ENCODE peak calls at places on chromosome 12, in eight cellular contexts. A, J, U, H, O, T, W and Z are unnamed samples.
A peak's percentile ranks its signal among the peaks of the same experiment; 100 is the strongest.

GRCh38 chr12:19002192-19002591 is 127.3 kb upstream of the PLEKHA5 start:
- ATAC-seq in T (no peak), W (no peak), J (no peak), H (no peak), O (no peak), A (no peak), U (no peak), Z (no peak)

GRCh38 chr12:96143392-96143791 is 50.8 kb upstream of the ELK3 start:
- ATAC-seq in A (no peak), W (peak; percentile 22), J (peak; percentile 26), H (no peak), O (peak; percentile 33), T (no peak), U (no peak), Z (peak; percentile 79)

GRCh38 chr12:75596406-75596805 is 85.0 kb upstream of the KRR1 start:
- ATAC-seq in O (no peak), T (no peak), W (no peak), J (no peak), U (no peak), H (no peak), A (no peak), Z (no peak)

GRCh38 chr12:103505371-103506236 is 9.8 kb upstream of the C12orf42 start:
- ATAC-seq in W (peak; percentile 96), U (no peak), H (peak; percentile 59), A (peak; percentile 94), J (no peak), O (peak; percentile 90), T (peak; percentile 74), Z (peak; percentile 96)

GRCh38 chr12:53997324-53998173 is 2.4 kb upstream of the HOXC9 start:
- ATAC-seq in J (no peak), W (no peak), H (no peak), O (no peak), T (no peak), U (no peak), A (no peak), Z (no peak)

GRCh38 chr12:52423661-52424503 is 10.3 kb downstream of the KRT75 start:
- ATAC-seq in W (no peak), J (peak; percentile 61), H (no peak), A (no peak), O (no peak), U (peak; percentile 82), T (peak; percentile 15), Z (no peak)

GRCh38 chr12:52026267-52026666 is 19.5 kb downstream of the TAMALIN start:
- ATAC-seq in T (no peak), J (no peak), H (no peak), O (no peak), U (no peak), A (no peak), W (no peak), Z (no peak)

GRCh38 chr12:80412343-80412953 is 31.6 kb upstream of the PTPRQ start:
- ATAC-seq in T (peak; percentile 65), H (no peak), J (peak; percentile 86), U (no peak), O (peak; percentile 53), W (no peak), A (no peak), Z (no peak)

GRCh38 chr12:116338064-116338872 is 60.8 kb upstream of the MED13L start:
- ATAC-seq in O (no peak), J (no peak), T (no peak), W (no peak), U (no peak), A (no peak), H (no peak), Z (no peak)

GRCh38 chr12:86683568-86683991 is 427.4 kb upstream of the MGAT4C start:
- ATAC-seq in J (no peak), H (no peak), O (no peak), T (no peak), U (no peak), A (no peak), W (no peak), Z (no peak)

GRCh38 chr12:98438826-98439225 is 76.6 kb upstream of the TMPO start:
- ATAC-seq in J (no peak), A (no peak), T (no peak), U (no peak), W (no peak), O (no peak), H (no peak), Z (no peak)

GRCh38 chr12:52896190-52897100 is 8.4 kb downstream of the KRT8 start:
- ATAC-seq in J (peak; percentile 26), A (no peak), O (no peak), H (no peak), T (peak; percentile 34), U (peak; percentile 34), W (no peak), Z (peak; percentile 12)

GRCh38 chr12:54431911-54432814 is 13.1 kb upstream of the ITGA5 start:
- ATAC-seq in T (peak; percentile 79), A (no peak), W (peak; percentile 74), U (peak; percentile 82), H (peak; percentile 17), J (peak; percentile 76), O (peak; percentile 62), Z (no peak)

GRCh38 chr12:95634622-95635621 is 83.6 kb upstream of the USP44 start:
- ATAC-seq in U (peak; percentile 23), T (peak; percentile 66), A (no peak), H (no peak), O (no peak), W (peak; percentile 36), J (no peak), Z (no peak)

GRCh38 chr12:119649202-119649808 is 18.6 kb upstream of the PRKAB1 start:
- ATAC-seq in H (no peak), W (no peak), O (no peak), A (no peak), U (no peak), T (no peak), J (no peak), Z (no peak)

GRCh38 chr12:29691146-29691854 is 92.4 kb downstream of the TMTC1 start:
- ATAC-seq in H (no peak), W (no peak), A (no peak), U (no peak), T (no peak), O (no peak), J (no peak), Z (no peak)

GRCh38 chr12:116719661-116720060 is 18.2 kb downstream of the SPRING1 start:
- ATAC-seq in J (no peak), O (no peak), U (no peak), W (no peak), H (no peak), T (no peak), A (no peak), Z (no peak)

GRCh38 chr12:6925543-6926279 is 2.0 kb upstream of the ATN1 start:
- ATAC-seq in O (no peak), A (no peak), W (no peak), T (peak; percentile 64), H (no peak), J (peak; percentile 83), U (peak; percentile 45), Z (no peak)

GRCh38 chr12:127445583-127445982 is 821.4 kb upstream of the TMEM132C start:
- ATAC-seq in W (no peak), H (no peak), U (no peak), T (no peak), J (no peak), O (no peak), A (no peak), Z (no peak)

GRCh38 chr12:3207858-3208257 is 130.7 kb downstream of the TSPAN9 start:
- ATAC-seq in J (no peak), W (no peak), O (peak; percentile 33), U (no peak), A (no peak), H (no peak), T (no peak), Z (no peak)

GRCh38 chr12:6376965-6377666 is 1.8 kb upstream of the SCNN1A start:
- ATAC-seq in A (peak; percentile 28), H (peak; percentile 54), W (no peak), J (no peak), T (no peak), U (no peak), O (peak; percentile 51), Z (no peak)

GRCh38 chr12:21800011-21800410 is 25.5 kb upstream of the KCNJ8 start:
- ATAC-seq in J (no peak), W (no peak), U (no peak), T (no peak), H (no peak), A (no peak), O (no peak), Z (no peak)

GRCh38 chr12:132710062-132710421 is 600 bp upstream of the PGAM5 start:
- ATAC-seq in O (peak; percentile 13), W (peak; percentile 3), T (peak; percentile 22), H (no peak), U (peak; percentile 31), A (peak; percentile 4), J (peak; percentile 51), Z (peak; percentile 47)

GRCh38 chr12:7994731-7995205 is 37.7 kb upstream of the FOXJ2 start:
- ATAC-seq in U (no peak), W (no peak), H (no peak), J (peak; percentile 9), T (peak; percentile 63), O (no peak), A (no peak), Z (no peak)

GRCh38 chr12:96882862-96883261 is 24.2 kb upstream of the NEDD1 start:
- ATAC-seq in T (peak; percentile 89), W (peak; percentile 59), A (no peak), U (no peak), J (no peak), H (no peak), O (no peak), Z (no peak)

GRCh38 chr12:7383157-7383556 is 60.8 kb downstream of the CD163L1 start:
- ATAC-seq in U (no peak), W (no peak), T (no peak), A (no peak), J (no peak), O (no peak), H (no peak), Z (no peak)

GRCh38 chr12:93243689-93244513 is 133.8 kb upstream of the NUDT4 start:
- ATAC-seq in H (no peak), T (peak; percentile 90), A (no peak), U (peak; percentile 64), W (peak; percentile 31), J (peak; percentile 70), O (peak; percentile 38), Z (peak; percentile 42)

GRCh38 chr12:79415754-79416435 is 274.9 kb downstream of the PAWR start:
- ATAC-seq in T (no peak), W (no peak), O (no peak), H (no peak), J (no peak), A (no peak), U (no peak), Z (no peak)

GRCh38 chr12:24488906-24489619 is 459.8 kb downstream of the BCAT1 start:
- ATAC-seq in J (no peak), U (no peak), T (no peak), H (no peak), A (no peak), W (no peak), O (no peak), Z (no peak)

GRCh38 chr12:88775742-88776151 is 195.5 kb upstream of the KITLG start:
- ATAC-seq in A (no peak), O (no peak), J (no peak), U (no peak), T (no peak), W (no peak), H (no peak), Z (no peak)

GRCh38 chr12:105257321-105257728 is 21.4 kb upstream of the APPL2 start:
- ATAC-seq in O (no peak), J (peak; percentile 77), H (no peak), A (no peak), T (peak; percentile 69), W (no peak), U (no peak), Z (no peak)